ENCODE peak calls at places on chromosomes 2 and 18, in ten cellular contexts. H is GM23248; S is T follicular helper cell; Z is stimulated activated CD4-positive, alpha-beta T cell treated with anti-CD3 and anti-CD28 coated beads, Interleukin-2, amount 100 ng/mL, for 48 hours; W is activated T-helper 1 cell treated with Interleukin-2 at 50 U/mL for 16 hours; B is NCI-H2081; C is non-pigmented ciliary epithelial cell; A is CD4-positive, alpha-beta T cell; D is amniotic epithelial cell; Q is NCI-H774. F is an unnamed sample.

GRCh38 chr2:71786291-71787107 is 333.1 kb downstream of the DYSF start:
- DNase-seq in A (no peak), C (no peak), B (no peak), H (no peak), D (no peak), Q (no peak), Z (no peak), W (no peak), S (no peak), F (no peak)

GRCh38 chr2:57920342-57920939 is 126.2 kb upstream of the VRK2 start:
- DNase-seq in Z (no peak), A (no peak), H (no peak), D (no peak), Q (no peak), B (no peak), C (no peak), W (no peak), S (no peak), F (no peak)

GRCh38 chr18:63869374-63869773 is 18.1 kb upstream of the SERPINB2 start:
- DNase-seq in C (no peak), W (no peak), Z (no peak), Q (no peak), A (no peak), B (no peak), H (peak), D (peak), S (no peak), F (no peak)

GRCh38 chr2:159118859-159119510 is 150.5 kb downstream of the TANC1 start:
- DNase-seq in Z (no peak), Q (no peak), A (no peak), S (no peak), W (no peak), H (no peak), D (no peak), B (no peak), C (no peak), F (no peak)

GRCh38 chr18:54843302-54843701 is 15.0 kb downstream of the RAB27B start:
- DNase-seq in Q (no peak), H (peak), S (no peak), Z (no peak), A (no peak), D (peak), B (no peak), W (no peak), C (no peak), F (no peak)

GRCh38 chr2:226838758-226839555 is 3.1 kb downstream of the RHBDD1 start:
- DNase-seq in Q (no peak), W (no peak), H (no peak), Z (no peak), B (no peak), A (no peak), D (no peak), S (no peak), C (no peak), F (no peak)

GRCh38 chr2:200469708-200470600 is 39.9 kb downstream of the KCTD18 start:
- DNase-seq in W (no peak), H (no peak), A (no peak), S (no peak), B (no peak), C (no peak), Q (no peak), Z (no peak), D (no peak), F (no peak)

GRCh38 chr2:19369341-19369955 is 11.0 kb upstream of the OSR1 start:
- DNase-seq in H (peak), Q (peak), B (peak), W (no peak), C (no peak), Z (no peak), D (peak), A (no peak), S (no peak), F (no peak)

GRCh38 chr2:20448246-20449046 is 1.6 kb downstream of the RHOB start:
- DNase-seq in B (no peak), Q (no peak), Z (no peak), A (no peak), S (no peak), D (peak), H (peak), C (no peak), W (no peak), F (no peak)

GRCh38 chr2:24201496-24201895 is 26.6 kb downstream of the FAM228A start:
- DNase-seq in Z (no peak), B (no peak), D (peak), C (no peak), H (peak), S (no peak), Q (no peak), W (no peak), A (no peak), F (no peak)

GRCh38 chr2:43239981-43240761 is 13.8 kb upstream of the ZFP36L2 start:
- DNase-seq in A (no peak), D (no peak), Z (no peak), S (no peak), Q (no peak), W (no peak), C (no peak), H (no peak), B (no peak), F (no peak)